ENCODE peak calls at places on chromosomes 16 and 17, in five cellular contexts. Z is ovary, O is lower leg skin, J is astrocyte of the spinal cord, G is IMR-90. K is an unnamed sample.

GRCh38 chr17:3536736-3537135 is 20.9 kb downstream of the TRPV3 start:
- DNase-seq in Z (no peak), O (no peak), J (no peak), G (no peak), K (no peak)

GRCh38 chr16:48318630-48319029 is 66.6 kb downstream of the SIAH1 start:
- DNase-seq in Z (no peak), O (no peak), J (peak; percentile 82), G (peak; percentile 54), K (no peak)

GRCh38 chr16:28899882-28900600 is 21.8 kb downstream of the ATP2A1 start:
- DNase-seq in Z (no peak), O (no peak), J (no peak), G (no peak), K (no peak)

GRCh38 chr17:42120161-42121065 is 754 bp downstream of the KAT2A start:
- DNase-seq in Z (no peak), O (no peak), J (no peak), G (no peak), K (no peak)

GRCh38 chr16:9836118-9836736 is 346.0 kb downstream of the GRIN2A start:
- DNase-seq in Z (no peak), O (no peak), J (peak; percentile 17), G (no peak), K (peak; percentile 16)

GRCh38 chr17:80779961-80780380 is 211.7 kb upstream of the CHMP6 start:
- DNase-seq in Z (no peak), O (no peak), J (no peak), G (peak; percentile 82), K (no peak)

GRCh38 chr17:18261659-18262058 is 1.2 kb downstream of the MIEF2 start:
- DNase-seq in Z (no peak), O (no peak), J (no peak), G (no peak), K (no peak)

GRCh38 chr17:10875984-10876555 is 38.2 kb upstream of the PIRT start:
- DNase-seq in Z (no peak), O (no peak), J (peak; percentile 2), G (peak; percentile 17), K (peak; percentile 39)

GRCh38 chr16:83956336-83957289 is 3.6 kb downstream of the OSGIN1 start:
- DNase-seq in Z (peak; percentile 65), O (peak; percentile 95), J (peak; percentile 78), G (peak; percentile 72), K (peak; percentile 82)

GRCh38 chr17:62804025-62804424 is 4.1 kb downstream of the MARCHF10 start:
- DNase-seq in Z (no peak), O (peak; percentile 79), J (no peak), G (no peak), K (no peak)

GRCh38 chr17:34161600-34161999 is 93.5 kb upstream of the CCL2 start:
- DNase-seq in Z (no peak), O (no peak), J (no peak), G (no peak), K (no peak)

GRCh38 chr17:79556263-79556662 is 54.6 kb downstream of the RBFOX3 start:
- DNase-seq in Z (no peak), O (no peak), J (no peak), G (no peak), K (no peak)

GRCh38 chr17:6702567-6703215 is 10.5 kb downstream of the SLC13A5 start:
- DNase-seq in Z (no peak), O (no peak), J (no peak), G (no peak), K (no peak)

GRCh38 chr17:58311429-58311894 is 17.1 kb downstream of the TSPOAP1 start:
- DNase-seq in Z (no peak), O (no peak), J (no peak), G (no peak), K (no peak)

GRCh38 chr17:68184141-68184571 is 63.7 kb upstream of the AMZ2 start:
- DNase-seq in Z (no peak), O (peak; percentile 81), J (peak; percentile 23), G (no peak), K (peak; percentile 55)

GRCh38 chr17:16953347-16953746 is 18.6 kb downstream of the TNFRSF13B start:
- DNase-seq in Z (no peak), O (peak; percentile 26), J (no peak), G (no peak), K (no peak)

GRCh38 chr16:3720418-3720817 is 3.1 kb upstream of the TRAP1 start:
- DNase-seq in Z (no peak), O (no peak), J (no peak), G (no peak), K (no peak)

GRCh38 chr17:80002690-80003490 is 32.8 kb downstream of the TBC1D16 start:
- DNase-seq in Z (no peak), O (no peak), J (no peak), G (no peak), K (no peak)

GRCh38 chr16:81376880-81377279 is 62.1 kb downstream of the GAN start:
- DNase-seq in Z (no peak), O (no peak), J (no peak), G (no peak), K (peak; percentile 96)

GRCh38 chr16:29011851-29012250 is 27.0 kb downstream of the LAT start:
- DNase-seq in Z (no peak), O (no peak), J (no peak), G (no peak), K (no peak)

GRCh38 chr17:52011070-52011469 is 147.4 kb downstream of the CA10 start:
- DNase-seq in Z (no peak), O (no peak), J (no peak), G (no peak), K (no peak)

GRCh38 chr17:73940511-73940910 is 263.0 kb upstream of the RPL38 start:
- DNase-seq in Z (no peak), O (peak; percentile 21), J (no peak), G (no peak), K (no peak)

GRCh38 chr16:10922328-10923145 is 19.7 kb downstream of the DEXI start:
- DNase-seq in Z (no peak), O (no peak), J (no peak), G (peak; percentile 58), K (no peak)

GRCh38 chr17:19958023-19958422 is 19.6 kb downstream of the AKAP10 start:
- DNase-seq in Z (no peak), O (no peak), J (peak; percentile 92), G (peak; percentile 96), K (peak; percentile 71)

GRCh38 chr17:46045639-46046038 is 46.6 kb downstream of the STH start:
- DNase-seq in Z (no peak), O (no peak), J (no peak), G (peak; percentile 16), K (peak; percentile 50)

GRCh38 chr17:17886253-17886652 is 49.5 kb upstream of the SREBF1 start:
- DNase-seq in Z (no peak), O (no peak), J (no peak), G (no peak), K (no peak)

GRCh38 chr17:17075037-17075755 is 32.9 kb downstream of the MPRIP start:
- DNase-seq in Z (peak; percentile 79), O (peak; percentile 86), J (peak; percentile 75), G (peak; percentile 85), K (peak; percentile 61)

GRCh38 chr17:50514936-50515702 is 6.9 kb downstream of the MYCBPAP start:
- DNase-seq in Z (peak; percentile 67), O (no peak), J (peak; percentile 29), G (no peak), K (peak; percentile 38)

GRCh38 chr16:69711115-69711740 is 15.1 kb downstream of the NQO1 start:
- DNase-seq in Z (peak; percentile 43), O (peak; percentile 53), J (peak; percentile 66), G (peak; percentile 81), K (peak; percentile 97)

DNA sequence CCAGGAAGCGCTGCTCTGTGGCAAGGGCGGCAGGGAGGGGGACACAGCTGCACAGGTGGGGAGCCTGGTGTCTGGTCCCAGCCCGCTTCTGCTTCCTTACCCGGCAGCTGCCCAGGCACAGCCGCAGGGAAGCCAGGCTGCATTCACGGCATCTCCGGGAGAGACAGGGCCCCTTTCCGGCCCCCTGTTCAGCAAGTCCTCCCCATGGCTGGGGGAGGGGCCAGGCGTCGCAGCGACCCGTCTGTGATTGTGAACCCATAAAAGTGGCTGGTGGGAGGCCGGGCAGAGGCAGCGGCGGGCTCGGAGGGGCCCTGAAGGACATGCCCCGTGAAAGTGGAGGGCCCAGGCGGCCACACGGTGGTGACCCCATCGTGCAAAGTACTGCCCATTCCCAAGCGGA is 28.7 kb downstream of the SOX8 start:
- DNase-seq in Z (no peak), O (no peak), J (no peak), G (no peak), K (no peak)
- H3K4me3 ChIP-seq in Z (no peak overlapping the region), O (no peak overlapping the region), J (no peak overlapping the region), G (no peak overlapping the region), K (no peak overlapping the region)

GRCh38 chr17:14121952-14122351 is 52.6 kb downstream of the COX10 start:
- DNase-seq in Z (no peak), O (no peak), J (no peak), G (no peak), K (no peak)

GRCh38 chr17:14123579-14124278 is 54.4 kb downstream of the COX10 start:
- DNase-seq in Z (no peak), O (no peak), J (no peak), G (no peak), K (no peak)

GRCh38 chr17:14116263-14117024 is 47.1 kb downstream of the COX10 start:
- DNase-seq in Z (no peak), O (no peak), J (no peak), G (no peak), K (no peak)

GRCh38 chr17:14118951-14119350 is 49.6 kb downstream of the COX10 start:
- DNase-seq in Z (no peak), O (no peak), J (no peak), G (no peak), K (no peak)

GRCh38 chr17:14119546-14119945 is 50.2 kb downstream of the COX10 start:
- DNase-seq in Z (no peak), O (no peak), J (no peak), G (no peak), K (no peak)
- TF ChIP-seq CTCF in Z (no peak), O (no peak), J (no peak), G (no peak), K (no peak)

GRCh38 chr16:2034695-2035430 is 8.2 kb downstream of the NHERF2 start:
- DNase-seq in Z (no peak), O (no peak), J (no peak), G (no peak), K (no peak)

GRCh38 chr16:2037631-2038358 is 9.8 kb downstream of the NTHL1 start:
- DNase-seq in Z (no peak), O (no peak), J (no peak), G (no peak), K (no peak)

GRCh38 chr16:2035431-2036199 is 8.9 kb downstream of the NHERF2 start:
- DNase-seq in Z (peak; percentile 80), O (no peak), J (peak; percentile 93), G (peak; percentile 77), K (no peak)

GRCh38 chr16:2037115-2037514 is 10.4 kb downstream of the NHERF2 start:
- DNase-seq in Z (no peak), O (no peak), J (no peak), G (no peak), K (no peak)

GRCh38 chr16:2036200-2036966 is 9.7 kb downstream of the NHERF2 start:
- DNase-seq in Z (no peak), O (no peak), J (no peak), G (no peak), K (no peak)
- H3K4me3 ChIP-seq in Z (peak overlapping the region; percentile 2), O (no peak overlapping the region), J (no peak overlapping the region), G (no peak overlapping the region), K (no peak overlapping the region)

DNA sequence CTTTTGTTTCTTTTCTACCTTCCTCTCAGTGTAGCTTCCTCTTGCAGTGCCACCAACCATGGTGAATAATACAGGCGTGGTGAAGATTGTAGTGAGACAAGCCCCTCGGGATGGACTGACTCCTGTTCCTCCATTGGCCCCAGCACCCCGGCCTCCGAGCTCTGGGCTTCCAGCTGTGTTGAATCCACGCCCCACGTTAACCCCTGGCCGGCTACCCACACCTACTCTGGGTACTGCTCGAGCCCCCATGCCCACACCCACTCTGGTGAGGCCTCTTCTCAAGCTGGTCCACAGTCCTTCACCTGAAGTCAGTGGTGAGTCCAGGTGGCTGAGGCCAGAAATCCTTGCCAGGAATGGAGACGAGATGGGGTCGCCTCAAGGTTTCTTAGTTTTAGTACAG is 23.9 kb downstream of the SRCAP start:
- DNase-seq in Z (no peak), O (no peak), J (no peak), G (no peak), K (no peak)
- TF ChIP-seq CTCF in Z (no peak), O (no peak), J (no peak), G (no peak), K (no peak)

K was measured in epithelial cell of esophagus.